ENCODE peak calls at places on chromosomes 12 and 14, in four cellular contexts. S is WTC11, P is K562, W is GM12878. I is an unnamed sample.

GRCh38 chr14:97523936-97524335 is 726.8 kb downstream of the VRK1 start:
- DNase-seq in S (no peak), P (no peak), W (no peak), I (no peak)

GRCh38 chr12:104457746-104458644 is 1.2 kb downstream of the CHST11 start:
- DNase-seq in S (peak), P (peak), W (no peak), I (no peak)

GRCh38 chr12:52440821-52441319 is 6.7 kb upstream of the KRT75 start:
- DNase-seq in S (no peak), P (no peak), W (no peak), I (no peak)

GRCh38 chr12:77724367-77724957 is 106.2 kb upstream of the NAV3 start:
- DNase-seq in S (no peak), P (no peak), W (no peak), I (peak)

GRCh38 chr14:89399157-89399556 is 17.9 kb downstream of the FOXN3 start:
- DNase-seq in S (no peak), P (no peak), W (no peak), I (no peak)

GRCh38 chr12:9798008-9798619 is 29.2 kb upstream of the KLRF1 start:
- DNase-seq in S (peak), P (peak), W (peak), I (peak)

GRCh38 chr14:94132285-94132887 is 3.0 kb upstream of the IFI27L2 start:
- DNase-seq in S (peak), P (peak), W (no peak), I (peak)

GRCh38 chr14:47772652-47773051 is 97.2 kb upstream of the MDGA2 start:
- DNase-seq in S (no peak), P (no peak), W (no peak), I (no peak)

GRCh38 chr12:27207626-27208413 is 36.3 kb upstream of the STK38L start:
- DNase-seq in S (no peak), P (no peak), W (peak), I (no peak)

GRCh38 chr12:46524778-46525177 is 152.2 kb upstream of the SLC38A2 start:
- DNase-seq in S (no peak), P (no peak), W (no peak), I (no peak)

GRCh38 chr14:65972346-65972745 is 513.8 kb upstream of the CCDC196 start:
- DNase-seq in S (no peak), P (no peak), W (no peak), I (no peak)

GRCh38 chr14:84959796-84960515 is 570.0 kb upstream of the FLRT2 start:
- DNase-seq in S (no peak), P (no peak), W (no peak), I (no peak)
- TF ChIP-seq TCF7 in S (no peak), P (no peak), W (no peak), I (no peak)

GRCh38 chr12:131703161-131703560 is 7.7 kb upstream of the SFSWAP start:
- DNase-seq in S (no peak), P (no peak), W (no peak), I (no peak)
- TF ChIP-seq TCF7 in S (no peak), P (no peak), W (no peak), I (no peak)

GRCh38 chr14:91229743-91230200 is 14.7 kb downstream of the GPR68 start:
- DNase-seq in S (no peak), P (no peak), W (peak), I (no peak)
- TF ChIP-seq TCF7 in S (no peak), P (no peak), W (no peak), I (no peak)

GRCh38 chr14:55302770-55303472 is 31.7 kb downstream of the FBXO34 start:
- DNase-seq in S (no peak), P (no peak), W (no peak), I (no peak)

GRCh38 chr14:55298423-55298822 is 27.2 kb downstream of the FBXO34 start:
- DNase-seq in S (no peak), P (no peak), W (no peak), I (no peak)

GRCh38 chr14:55302367-55302766 is 31.1 kb downstream of the FBXO34 start:
- DNase-seq in S (no peak), P (no peak), W (no peak), I (no peak)

GRCh38 chr14:55303646-55304277 is 32.5 kb downstream of the FBXO34 start:
- DNase-seq in S (no peak), P (no peak), W (no peak), I (no peak)

GRCh38 chr14:55301722-55302121 is 30.5 kb downstream of the FBXO34 start:
- DNase-seq in S (no peak), P (peak), W (no peak), I (peak)
- TF ChIP-seq TCF7 in S (no peak), P (no peak), W (no peak), I (no peak)

I was measured in HepG2.